ENCODE peak calls at places on chromosomes 1 and 21, in four cellular contexts. One of them, this sample, is unnamed.

GRCh38 chr1:1211541-1212511 is 2.1 kb downstream of the TNFRSF4 start:
- DNase-seq in HL-60: no peak
- DNase-seq in astrocyte of the cerebellum: no peak
- DNase-seq in AG09309: no peak
- DNase-seq in this sample: no peak

GRCh38 chr1:214476229-214476957 is 75.0 kb downstream of the PTPN14 start:
- DNase-seq in HL-60: no peak
- DNase-seq in astrocyte of the cerebellum: no peak
- DNase-seq in AG09309: no peak
- DNase-seq in this sample: no peak

GRCh38 chr1:4728319-4729107 is 74.1 kb downstream of the AJAP1 start:
- DNase-seq in HL-60: no peak
- DNase-seq in astrocyte of the cerebellum: no peak
- DNase-seq in AG09309: no peak
- DNase-seq in this sample: no peak

GRCh38 chr1:26295194-26296138 is 11.0 kb downstream of the UBXN11 start:
- DNase-seq in HL-60: no peak
- DNase-seq in astrocyte of the cerebellum: no peak
- DNase-seq in AG09309: no peak
- DNase-seq in this sample: no peak

GRCh38 chr1:152747831-152748230 is 10.0 kb upstream of the KPRP start:
- DNase-seq in HL-60: no peak
- DNase-seq in astrocyte of the cerebellum: no peak
- DNase-seq in AG09309: no peak
- DNase-seq in this sample: no peak

GRCh38 chr21:46651121-46651520 is 15.6 kb downstream of the PRMT2 start:
- DNase-seq in HL-60: no peak
- DNase-seq in astrocyte of the cerebellum: no peak
- DNase-seq in AG09309: no peak
- DNase-seq in this sample: no peak

GRCh38 chr21:14900611-14901010 is 164.2 kb downstream of the NRIP1 start:
- DNase-seq in HL-60: no peak
- DNase-seq in astrocyte of the cerebellum: no peak
- DNase-seq in AG09309: no peak
- DNase-seq in this sample: no peak

GRCh38 chr1:202623075-202623474 is 87.2 kb downstream of the SYT2 start:
- DNase-seq in HL-60: no peak
- DNase-seq in astrocyte of the cerebellum: no peak
- DNase-seq in AG09309: no peak
- DNase-seq in this sample: no peak

GRCh38 chr21:15141236-15141970 is 76.6 kb upstream of the NRIP1 start:
- DNase-seq in HL-60: no peak
- DNase-seq in astrocyte of the cerebellum: no peak
- DNase-seq in AG09309: no peak
- DNase-seq in this sample: no peak

GRCh38 chr21:35635261-35635660 is 425.1 kb downstream of the SETD4 start:
- DNase-seq in HL-60: no peak
- DNase-seq in astrocyte of the cerebellum: no peak
- DNase-seq in AG09309: peak
- DNase-seq in this sample: peak

GRCh38 chr21:16838330-16838729 is 674.5 kb upstream of the CXADR start:
- DNase-seq in HL-60: no peak
- DNase-seq in astrocyte of the cerebellum: peak
- DNase-seq in AG09309: no peak
- DNase-seq in this sample: no peak

GRCh38 chr21:26965567-26966359 is 1.1 kb downstream of the ADAMTS5 start:
- DNase-seq in HL-60: no peak
- DNase-seq in astrocyte of the cerebellum: no peak
- DNase-seq in AG09309: no peak
- DNase-seq in this sample: no peak

GRCh38 chr21:26966360-26966977 is 419 bp downstream of the ADAMTS5 start:
- DNase-seq in HL-60: no peak
- DNase-seq in astrocyte of the cerebellum: no peak
- DNase-seq in AG09309: no peak
- DNase-seq in this sample: no peak

GRCh38 chr21:26965091-26965566 is 1.8 kb downstream of the ADAMTS5 start:
- DNase-seq in HL-60: no peak
- DNase-seq in astrocyte of the cerebellum: no peak
- DNase-seq in AG09309: no peak
- DNase-seq in this sample: no peak

GRCh38 chr21:26964379-26964778 is 2.5 kb downstream of the ADAMTS5 start:
- DNase-seq in HL-60: no peak
- DNase-seq in astrocyte of the cerebellum: no peak
- DNase-seq in AG09309: no peak
- DNase-seq in this sample: no peak

GRCh38 chr21:26966978-26967913 is at the start of gene ADAMTS5:
- DNase-seq in HL-60: peak
- DNase-seq in astrocyte of the cerebellum: no peak
- DNase-seq in AG09309: peak
- DNase-seq in this sample: no peak
- H3K4me3 ChIP-seq in HL-60: peak
- H3K4me3 ChIP-seq in astrocyte of the cerebellum: peak
- H3K4me3 ChIP-seq in AG09309: peak
- H3K4me3 ChIP-seq in this sample: peak

GRCh38 chr1:166925791-166926483 is 49.4 kb downstream of the ILDR2 start:
- DNase-seq in HL-60: no peak
- DNase-seq in astrocyte of the cerebellum: peak
- DNase-seq in AG09309: peak
- DNase-seq in this sample: no peak
- H3K4me3 ChIP-seq in HL-60: no peak
- H3K4me3 ChIP-seq in astrocyte of the cerebellum: no peak
- H3K4me3 ChIP-seq in AG09309: no peak
- H3K4me3 ChIP-seq in this sample: no peak

DNA sequence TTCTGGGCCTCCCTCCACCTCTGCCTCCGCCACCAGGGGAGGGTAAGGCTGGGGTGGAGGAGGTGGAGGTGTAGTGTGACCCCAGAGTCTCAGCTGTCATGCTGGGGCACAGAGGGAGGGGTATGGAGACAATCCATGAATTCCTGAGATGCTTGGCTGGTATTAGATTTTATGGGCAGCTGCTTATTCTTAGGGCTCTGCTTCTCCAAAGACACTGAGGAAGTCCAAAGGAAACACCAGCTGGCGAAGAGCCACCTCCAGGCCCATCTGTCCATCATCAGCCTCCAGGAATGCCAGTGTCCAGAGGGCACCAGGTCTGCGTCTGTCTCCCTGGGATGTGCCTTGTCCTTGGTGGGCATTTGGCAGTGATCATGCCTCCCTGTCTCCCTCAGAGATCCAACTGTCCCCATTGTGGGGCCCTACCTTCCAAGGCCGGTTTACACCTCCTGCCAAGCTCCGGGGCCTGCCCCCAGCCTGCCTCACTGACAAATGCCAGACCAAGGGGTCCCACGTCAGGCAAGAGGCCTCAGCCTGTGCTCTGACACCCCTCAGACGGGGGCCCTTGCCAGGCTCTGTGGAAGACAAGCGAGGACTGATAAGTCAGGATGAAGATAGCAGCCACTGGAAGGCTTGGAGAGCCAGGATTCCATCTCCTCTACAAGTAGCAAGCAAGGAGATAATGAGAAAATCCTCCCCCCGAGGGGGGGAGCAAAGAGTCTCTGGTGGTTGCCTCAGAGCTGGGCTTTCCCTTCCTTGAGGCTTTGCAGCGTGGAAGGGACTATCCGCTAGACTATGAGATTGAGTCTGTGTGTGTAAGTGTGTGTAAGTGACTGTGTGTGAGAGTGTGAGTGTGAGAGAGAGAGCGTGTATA is 1.6 kb downstream of the TNNI1 start:
- DNase-seq in HL-60: no peak
- DNase-seq in astrocyte of the cerebellum: no peak
- DNase-seq in AG09309: no peak
- DNase-seq in this sample: no peak
- H3K4me3 ChIP-seq in HL-60: no peak
- H3K4me3 ChIP-seq in astrocyte of the cerebellum: no peak
- H3K4me3 ChIP-seq in AG09309: no peak
- H3K4me3 ChIP-seq in this sample: no peak

DNA sequence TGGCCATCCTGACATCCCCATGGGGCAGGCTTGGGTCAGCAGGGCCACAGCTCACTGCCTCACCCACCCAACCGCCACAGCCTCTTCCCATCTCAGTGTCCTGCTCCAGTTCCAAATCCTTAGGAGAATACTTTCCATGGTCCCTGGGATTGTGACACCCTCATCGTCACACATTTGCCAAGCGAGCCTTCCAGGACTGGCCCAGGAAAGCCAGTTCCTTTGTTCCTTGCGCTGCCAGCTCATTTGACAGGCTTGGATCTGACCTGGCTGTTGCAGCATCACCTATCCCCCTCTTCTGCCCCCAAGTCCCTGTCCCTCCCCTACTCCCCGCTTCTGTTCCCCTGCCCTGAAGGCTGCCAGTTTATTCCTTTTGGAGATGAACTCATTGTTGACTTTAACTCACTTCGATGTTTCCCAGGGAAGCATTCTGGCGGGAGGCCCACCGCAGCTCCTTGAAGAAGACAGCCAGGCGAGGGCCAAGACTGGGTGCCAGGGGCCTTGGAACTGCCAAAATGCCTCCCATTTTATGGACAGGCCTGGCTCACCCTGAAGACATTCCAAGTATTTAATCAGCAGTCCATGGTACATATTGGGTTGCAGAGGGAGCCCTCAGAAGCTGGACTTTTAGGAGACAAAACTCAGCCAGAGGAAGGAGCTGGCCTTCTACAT is 10.2 kb upstream of the GNL2 start:
- DNase-seq in HL-60: no peak
- DNase-seq in astrocyte of the cerebellum: no peak
- DNase-seq in AG09309: no peak
- DNase-seq in this sample: no peak
- H3K4me3 ChIP-seq in HL-60: no peak
- H3K4me3 ChIP-seq in astrocyte of the cerebellum: no peak
- H3K4me3 ChIP-seq in AG09309: no peak
- H3K4me3 ChIP-seq in this sample: no peak

GRCh38 chr1:33363470-33363861 is 42.6 kb upstream of the A3GALT2 start:
- DNase-seq in HL-60: no peak
- DNase-seq in astrocyte of the cerebellum: no peak
- DNase-seq in AG09309: no peak
- DNase-seq in this sample: no peak
- H3K4me3 ChIP-seq in HL-60: no peak
- H3K4me3 ChIP-seq in astrocyte of the cerebellum: no peak
- H3K4me3 ChIP-seq in AG09309: no peak
- H3K4me3 ChIP-seq in this sample: no peak

GRCh38 chr1:208264469-208265126 is 20.4 kb upstream of the PLXNA2 start:
- DNase-seq in HL-60: no peak
- DNase-seq in astrocyte of the cerebellum: no peak
- DNase-seq in AG09309: no peak
- DNase-seq in this sample: no peak
- H3K4me3 ChIP-seq in HL-60: no peak
- H3K4me3 ChIP-seq in astrocyte of the cerebellum: no peak
- H3K4me3 ChIP-seq in AG09309: no peak
- H3K4me3 ChIP-seq in this sample: no peak

DNA sequence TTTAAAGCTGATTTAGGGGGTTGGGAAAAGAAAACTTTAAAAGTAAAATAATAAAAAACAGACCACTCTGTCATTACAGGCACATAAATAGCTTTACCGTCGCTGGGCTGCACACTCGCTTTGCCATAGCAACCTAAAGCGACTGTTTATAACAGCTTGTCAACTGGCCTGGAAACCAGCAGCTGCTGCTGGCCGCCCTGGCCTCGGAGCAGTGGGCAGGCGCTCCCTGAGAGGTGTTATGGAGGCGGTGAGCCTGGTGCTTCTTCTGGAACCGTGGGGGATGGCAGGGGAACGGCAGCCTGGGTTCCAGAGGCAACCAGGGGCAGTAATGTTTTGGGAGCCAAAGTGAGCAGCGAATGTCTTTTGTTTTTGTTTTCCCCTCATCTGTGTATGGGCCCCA is 45.7 kb downstream of the ATP2B4 start:
- DNase-seq in HL-60: no peak
- DNase-seq in astrocyte of the cerebellum: no peak
- DNase-seq in AG09309: peak
- DNase-seq in this sample: peak
- H3K4me3 ChIP-seq in HL-60: no peak
- H3K4me3 ChIP-seq in astrocyte of the cerebellum: no peak
- H3K4me3 ChIP-seq in AG09309: no peak
- H3K4me3 ChIP-seq in this sample: no peak

DNA sequence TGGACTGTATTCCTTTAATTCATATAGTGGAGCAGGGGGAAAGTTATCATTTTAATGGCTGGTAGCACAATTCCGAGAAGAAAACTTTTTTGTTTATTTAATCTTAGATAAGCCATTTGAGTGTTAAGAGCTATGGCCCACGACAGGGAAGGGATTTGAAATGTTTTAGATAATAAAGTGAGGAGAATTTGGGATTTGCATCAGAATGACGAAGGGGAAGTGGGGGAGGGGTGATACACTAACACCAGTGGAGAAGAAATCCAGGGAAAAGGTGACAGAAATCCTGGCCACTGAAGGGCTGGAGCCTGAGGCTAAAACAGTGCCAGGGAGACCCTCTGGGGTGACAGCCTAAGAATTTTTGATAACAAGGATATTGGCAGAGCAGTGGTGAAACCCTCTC is 21.0 kb downstream of the LEPR start:
- DNase-seq in HL-60: no peak
- DNase-seq in astrocyte of the cerebellum: no peak
- DNase-seq in AG09309: no peak
- DNase-seq in this sample: no peak
- H3K4me3 ChIP-seq in HL-60: no peak
- H3K4me3 ChIP-seq in astrocyte of the cerebellum: no peak
- H3K4me3 ChIP-seq in AG09309: no peak
- H3K4me3 ChIP-seq in this sample: no peak

This sample was measured in BJ.